ENCODE peak calls at places on chromosomes 12 and 14, in eight cellular contexts. One of them, this sample, is unnamed.

GRCh38 chr14:37037636-37038387 is 134.6 kb downstream of the SLC25A21 start:
- DNase-seq in adipocyte: peak; percentile 37
- DNase-seq in neural crest cell: no peak
- DNase-seq in A172: no peak
- DNase-seq in activated naive CD8-positive, alpha-beta T cell treated with anti-CD3 and anti-CD28 coated beads, Interleukin-2, amount 50 U/mL, for 24 hours: no peak
- DNase-seq in tibial artery: no peak
- DNase-seq in EL: no peak
- DNase-seq in GM06990: no peak
- DNase-seq in this sample: no peak

GRCh38 chr14:85471744-85472143 is 58.2 kb upstream of the FLRT2 start:
- DNase-seq in adipocyte: peak; percentile 79
- DNase-seq in neural crest cell: peak; percentile 2
- DNase-seq in A172: peak; percentile 80
- DNase-seq in activated naive CD8-positive, alpha-beta T cell treated with anti-CD3 and anti-CD28 coated beads, Interleukin-2, amount 50 U/mL, for 24 hours: no peak
- DNase-seq in tibial artery: no peak
- DNase-seq in EL: peak; percentile 97
- DNase-seq in GM06990: no peak
- DNase-seq in this sample: no peak

GRCh38 chr12:122977655-122978392 is 2.7 kb upstream of the ARL6IP4 start:
- DNase-seq in adipocyte: no peak
- DNase-seq in neural crest cell: no peak
- DNase-seq in A172: no peak
- DNase-seq in activated naive CD8-positive, alpha-beta T cell treated with anti-CD3 and anti-CD28 coated beads, Interleukin-2, amount 50 U/mL, for 24 hours: no peak
- DNase-seq in tibial artery: no peak
- DNase-seq in EL: no peak
- DNase-seq in GM06990: no peak
- DNase-seq in this sample: no peak

GRCh38 chr12:40980346-40981005 is 207.6 kb upstream of the PDZRN4 start:
- DNase-seq in adipocyte: no peak
- DNase-seq in neural crest cell: no peak
- DNase-seq in A172: peak; percentile 85
- DNase-seq in activated naive CD8-positive, alpha-beta T cell treated with anti-CD3 and anti-CD28 coated beads, Interleukin-2, amount 50 U/mL, for 24 hours: no peak
- DNase-seq in tibial artery: no peak
- DNase-seq in EL: no peak
- DNase-seq in GM06990: no peak
- DNase-seq in this sample: no peak

GRCh38 chr12:130041983-130042812 is 120.1 kb upstream of the FZD10 start:
- DNase-seq in adipocyte: peak; percentile 16
- DNase-seq in neural crest cell: peak; percentile 94
- DNase-seq in A172: no peak
- DNase-seq in activated naive CD8-positive, alpha-beta T cell treated with anti-CD3 and anti-CD28 coated beads, Interleukin-2, amount 50 U/mL, for 24 hours: peak; percentile 65
- DNase-seq in tibial artery: no peak
- DNase-seq in EL: no peak
- DNase-seq in GM06990: no peak
- DNase-seq in this sample: peak; percentile 83

GRCh38 chr12:5493018-5493417 is 61.1 kb downstream of the NTF3 start:
- DNase-seq in adipocyte: no peak
- DNase-seq in neural crest cell: no peak
- DNase-seq in A172: no peak
- DNase-seq in activated naive CD8-positive, alpha-beta T cell treated with anti-CD3 and anti-CD28 coated beads, Interleukin-2, amount 50 U/mL, for 24 hours: no peak
- DNase-seq in tibial artery: no peak
- DNase-seq in EL: no peak
- DNase-seq in GM06990: no peak
- DNase-seq in this sample: no peak

GRCh38 chr14:26389646-26390508 is 208.0 kb downstream of the NOVA1 start:
- DNase-seq in adipocyte: peak; percentile 12
- DNase-seq in neural crest cell: no peak
- DNase-seq in A172: no peak
- DNase-seq in activated naive CD8-positive, alpha-beta T cell treated with anti-CD3 and anti-CD28 coated beads, Interleukin-2, amount 50 U/mL, for 24 hours: no peak
- DNase-seq in tibial artery: no peak
- DNase-seq in EL: no peak
- DNase-seq in GM06990: no peak
- DNase-seq in this sample: no peak

GRCh38 chr14:92987713-92988510 is 65.0 kb downstream of the CHGA start:
- DNase-seq in adipocyte: no peak
- DNase-seq in neural crest cell: no peak
- DNase-seq in A172: no peak
- DNase-seq in activated naive CD8-positive, alpha-beta T cell treated with anti-CD3 and anti-CD28 coated beads, Interleukin-2, amount 50 U/mL, for 24 hours: no peak
- DNase-seq in tibial artery: no peak
- DNase-seq in EL: no peak
- DNase-seq in GM06990: no peak
- DNase-seq in this sample: no peak

GRCh38 chr12:25208554-25208953 is 13.5 kb downstream of the ETFRF1 start:
- DNase-seq in adipocyte: no peak
- DNase-seq in neural crest cell: no peak
- DNase-seq in A172: no peak
- DNase-seq in activated naive CD8-positive, alpha-beta T cell treated with anti-CD3 and anti-CD28 coated beads, Interleukin-2, amount 50 U/mL, for 24 hours: no peak
- DNase-seq in tibial artery: no peak
- DNase-seq in EL: no peak
- DNase-seq in GM06990: no peak
- DNase-seq in this sample: no peak

GRCh38 chr12:119176267-119177055 is 2.3 kb upstream of the HSPB8 start:
- DNase-seq in adipocyte: peak; percentile 29
- DNase-seq in neural crest cell: no peak
- DNase-seq in A172: peak; percentile 93
- DNase-seq in activated naive CD8-positive, alpha-beta T cell treated with anti-CD3 and anti-CD28 coated beads, Interleukin-2, amount 50 U/mL, for 24 hours: no peak
- DNase-seq in tibial artery: peak; percentile 96
- DNase-seq in EL: peak; percentile 87
- DNase-seq in GM06990: no peak
- DNase-seq in this sample: peak; percentile 98

GRCh38 chr12:59403259-59403932 is 192.4 kb upstream of the SLC16A7 start:
- DNase-seq in adipocyte: peak; percentile 91
- DNase-seq in neural crest cell: peak; percentile 48
- DNase-seq in A172: peak; percentile 45
- DNase-seq in activated naive CD8-positive, alpha-beta T cell treated with anti-CD3 and anti-CD28 coated beads, Interleukin-2, amount 50 U/mL, for 24 hours: peak; percentile 31
- DNase-seq in tibial artery: peak; percentile 65
- DNase-seq in EL: peak; percentile 76
- DNase-seq in GM06990: no peak
- DNase-seq in this sample: peak; percentile 43

GRCh38 chr12:2138871-2139308 is 86.1 kb downstream of the CACNA1C start:
- DNase-seq in adipocyte: peak; percentile 59
- DNase-seq in neural crest cell: no peak
- DNase-seq in A172: no peak
- DNase-seq in activated naive CD8-positive, alpha-beta T cell treated with anti-CD3 and anti-CD28 coated beads, Interleukin-2, amount 50 U/mL, for 24 hours: no peak
- DNase-seq in tibial artery: no peak
- DNase-seq in EL: no peak
- DNase-seq in GM06990: no peak
- DNase-seq in this sample: no peak

GRCh38 chr12:124392271-124392990 is 97.5 kb downstream of the RFLNA start:
- DNase-seq in adipocyte: no peak
- DNase-seq in neural crest cell: no peak
- DNase-seq in A172: peak; percentile 94
- DNase-seq in activated naive CD8-positive, alpha-beta T cell treated with anti-CD3 and anti-CD28 coated beads, Interleukin-2, amount 50 U/mL, for 24 hours: peak; percentile 26
- DNase-seq in tibial artery: peak; percentile 51
- DNase-seq in EL: peak; percentile 82
- DNase-seq in GM06990: peak; percentile 41
- DNase-seq in this sample: no peak

GRCh38 chr14:21068521-21069387 is 1.4 kb upstream of the ARHGEF40 start:
- DNase-seq in adipocyte: peak; percentile 88
- DNase-seq in neural crest cell: peak; percentile 57
- DNase-seq in A172: no peak
- DNase-seq in activated naive CD8-positive, alpha-beta T cell treated with anti-CD3 and anti-CD28 coated beads, Interleukin-2, amount 50 U/mL, for 24 hours: peak; percentile 53
- DNase-seq in tibial artery: peak; percentile 70
- DNase-seq in EL: peak; percentile 67
- DNase-seq in GM06990: no peak
- DNase-seq in this sample: peak; percentile 82

GRCh38 chr14:87698496-87698895 is 294.5 kb downstream of the GALC start:
- DNase-seq in adipocyte: no peak
- DNase-seq in neural crest cell: no peak
- DNase-seq in A172: no peak
- DNase-seq in activated naive CD8-positive, alpha-beta T cell treated with anti-CD3 and anti-CD28 coated beads, Interleukin-2, amount 50 U/mL, for 24 hours: no peak
- DNase-seq in tibial artery: no peak
- DNase-seq in EL: no peak
- DNase-seq in GM06990: no peak
- DNase-seq in this sample: no peak

This sample was measured in aorta.